ENCODE peak calls at places on chromosomes 1 and 21, in eight cellular contexts. K is glutamatergic neuron; V is activated CD4-positive, alpha-beta T cell treated with anti-CD3 and anti-CD28 coated beads, Interleukin-2, amount 50 U/mL, for 1 hour; T is thoracic aorta; U is kidney epithelial cell; X is non-pigmented ciliary epithelial cell; S is MM.1S; P is T-cell. F is an unnamed sample.

GRCh38 chr1:153100241-153100640 is 5.9 kb upstream of the SPRR2E start:
- DNase-seq in V (no peak), S (peak), X (peak), K (no peak), P (no peak), T (no peak), U (peak), F (no peak)

GRCh38 chr1:246066553-246066952 is 440.5 kb downstream of the SMYD3 start:
- DNase-seq in V (no peak), S (no peak), X (no peak), T (no peak), P (no peak), K (no peak), U (no peak), F (no peak)

GRCh38 chr21:43622796-43623195 is 36.5 kb downstream of the HSF2BP start:
- DNase-seq in U (no peak), X (no peak), V (no peak), P (no peak), S (no peak), K (no peak), T (no peak), F (no peak)

GRCh38 chr1:5514519-5515183 is 477.6 kb downstream of the NPHP4 start:
- DNase-seq in S (peak), K (peak), U (no peak), P (peak), X (no peak), V (peak), T (no peak), F (no peak)

GRCh38 chr1:67683736-67684525 is 1.1 kb upstream of the GADD45A start:
- DNase-seq in V (no peak), P (no peak), X (no peak), T (no peak), U (no peak), S (no peak), K (no peak), F (no peak)

GRCh38 chr1:203325418-203326091 is 20.2 kb downstream of the BTG2 start:
- DNase-seq in S (peak), V (no peak), P (no peak), U (no peak), X (no peak), T (no peak), K (peak), F (no peak)

GRCh38 chr1:40435471-40435870 is 14.8 kb upstream of the ZFP69B start:
- DNase-seq in K (no peak), P (no peak), S (no peak), U (no peak), X (peak), V (no peak), T (no peak), F (no peak)

GRCh38 chr1:9728451-9729295 is 77.1 kb downstream of the PIK3CD start:
- DNase-seq in U (no peak), S (no peak), V (peak), P (peak), T (no peak), X (no peak), K (no peak), F (no peak)

GRCh38 chr1:117654485-117655219 is 48.8 kb downstream of the TENT5C start:
- DNase-seq in X (no peak), P (no peak), V (no peak), U (no peak), T (no peak), S (peak), K (no peak), F (peak)

GRCh38 chr1:200874694-200875093 is 1.9 kb downstream of the GPR25 start:
- DNase-seq in K (no peak), U (no peak), P (no peak), T (no peak), S (no peak), X (no peak), V (no peak), F (no peak)

GRCh38 chr1:206590025-206590834 is 22.0 kb downstream of the EIF2D start:
- DNase-seq in U (peak), S (no peak), V (no peak), X (peak), K (no peak), P (no peak), T (no peak), F (no peak)

GRCh38 chr1:244450597-244451538 is 841 bp downstream of the ADSS2 start:
- DNase-seq in V (peak), K (peak), X (no peak), P (peak), U (no peak), S (peak), T (no peak), F (peak)

GRCh38 chr1:234315588-234315987 is 57.7 kb upstream of the COA6 start:
- DNase-seq in U (no peak), S (no peak), V (no peak), X (no peak), K (no peak), P (no peak), T (no peak), F (no peak)

GRCh38 chr1:183847646-183848045 is 42.7 kb downstream of the RGL1 start:
- DNase-seq in S (no peak), K (no peak), X (no peak), V (no peak), P (no peak), T (no peak), U (no peak), F (no peak)

GRCh38 chr1:117167402-117167801 is 43.3 kb downstream of the VTCN1 start:
- DNase-seq in U (no peak), V (no peak), P (no peak), K (no peak), T (no peak), X (no peak), S (no peak), F (no peak)

GRCh38 chr1:230550428-230550827 is 91.9 kb upstream of the COG2 start:
- DNase-seq in U (no peak), V (no peak), S (no peak), K (no peak), X (no peak), T (no peak), P (no peak), F (no peak)

GRCh38 chr1:6823822-6824221 is 38.6 kb downstream of the CAMTA1 start:
- DNase-seq in U (no peak), K (no peak), V (no peak), X (no peak), P (no peak), S (no peak), T (no peak), F (no peak)

GRCh38 chr1:18468570-18468969 is 12.2 kb upstream of the KLHDC7A start:
- DNase-seq in P (no peak), S (no peak), T (no peak), U (no peak), X (no peak), K (no peak), V (no peak), F (no peak)

GRCh38 chr1:236642763-236643162 is 38.4 kb upstream of the HEATR1 start:
- DNase-seq in P (no peak), U (no peak), X (no peak), V (no peak), K (no peak), S (no peak), T (no peak), F (no peak)

GRCh38 chr1:100265562-100265930 is 470 bp upstream of the RTCA start:
- DNase-seq in U (no peak), S (peak), P (peak), K (no peak), T (no peak), X (no peak), V (no peak), F (peak)

GRCh38 chr1:55059302-55060132 is 20.2 kb downstream of the PCSK9 start:
- DNase-seq in K (no peak), S (no peak), V (no peak), X (no peak), U (no peak), T (no peak), P (no peak), F (no peak)

GRCh38 chr1:218658899-218659298 is 313.8 kb downstream of the TGFB2 start:
- DNase-seq in T (no peak), V (no peak), U (peak), K (no peak), S (no peak), P (no peak), X (peak), F (no peak)

GRCh38 chr1:209651148-209651547 is 1.1 kb downstream of the LAMB3 start:
- DNase-seq in S (peak), P (no peak), X (no peak), T (no peak), U (peak), K (no peak), V (peak), F (no peak)

GRCh38 chr1:224623743-224624333 is 7.7 kb downstream of the CNIH3 start:
- DNase-seq in P (peak), S (peak), X (peak), U (peak), T (no peak), V (peak), K (no peak), F (peak)